ENCODE peak calls at places on chromosomes 2 and 18, in ten cellular contexts. A, V, P, K, Z, L, Y, M, T and D are unnamed samples.
A peak's percentile ranks its signal among the peaks of the same experiment; 100 is the strongest.

GRCh38 chr2:127415593-127416485 is 2.4 kb upstream of the PROC start:
- DNase-seq in A (peak; percentile 32), V (no peak), P (peak; percentile 59), M (no peak), L (no peak), K (no peak), T (peak; percentile 87), Y (peak; percentile 73), Z (no peak), D (no peak)

GRCh38 chr18:74530584-74530862 is 3.8 kb upstream of the CNDP1 start:
- DNase-seq in L (no peak), M (no peak), A (no peak), T (no peak), Z (no peak), V (no peak), K (no peak), P (no peak), Y (no peak), D (no peak)

GRCh38 chr2:23692901-23693605 is 233.9 kb downstream of the ATAD2B start:
- DNase-seq in A (no peak), T (no peak), K (no peak), L (no peak), V (no peak), Y (no peak), M (no peak), Z (no peak), P (no peak), D (no peak)

GRCh38 chr18:67310826-67311225 is 205.7 kb downstream of the DSEL start:
- DNase-seq in Z (no peak), V (peak; percentile 30), T (no peak), L (no peak), M (no peak), P (no peak), K (no peak), Y (no peak), A (no peak), D (peak; percentile 4)

GRCh38 chr2:159103411-159103810 is 135.0 kb downstream of the TANC1 start:
- DNase-seq in Y (no peak), T (no peak), M (no peak), K (no peak), P (no peak), V (no peak), A (no peak), L (no peak), Z (no peak), D (no peak)

GRCh38 chr18:77862358-77862757 is 612.7 kb downstream of the GALR1 start:
- DNase-seq in Y (no peak), Z (no peak), V (no peak), T (no peak), A (no peak), K (no peak), M (no peak), P (no peak), L (no peak), D (no peak)

GRCh38 chr18:44708451-44709083 is 27.9 kb downstream of the SETBP1 start:
- DNase-seq in Y (no peak), Z (no peak), T (no peak), L (no peak), V (no peak), A (no peak), P (no peak), K (peak; percentile 46), M (no peak), D (no peak)

GRCh38 chr2:188909036-188909435 is 65.1 kb upstream of the COL3A1 start:
- DNase-seq in Z (no peak), T (no peak), Y (no peak), L (no peak), M (no peak), A (no peak), K (no peak), V (peak; percentile 40), P (no peak), D (no peak)

GRCh38 chr2:211836409-211836808 is 702.2 kb downstream of the ERBB4 start:
- DNase-seq in P (no peak), M (no peak), Y (no peak), K (no peak), V (no peak), Z (no peak), T (no peak), A (no peak), L (no peak), D (no peak)

GRCh38 chr2:217261452-217261851 is 401.6 kb upstream of the TNP1 start:
- DNase-seq in Y (no peak), L (peak; percentile 7), V (no peak), K (no peak), Z (no peak), P (no peak), M (no peak), A (no peak), T (no peak), D (peak; percentile 25)

GRCh38 chr2:96856776-96857673 is 791 bp downstream of the ANKRD39 start:
- DNase-seq in T (peak; percentile 35), V (no peak), Y (no peak), L (peak; percentile 44), K (no peak), M (no peak), Z (no peak), P (no peak), A (no peak), D (no peak)

GRCh38 chr2:219400562-219400961 is 12.8 kb upstream of the DNPEP start:
- DNase-seq in Z (no peak), A (no peak), P (no peak), L (no peak), T (no peak), Y (no peak), V (no peak), K (no peak), M (no peak), D (no peak)

GRCh38 chr2:232919151-232919550 is 49.1 kb downstream of the SNORC start:
- DNase-seq in P (no peak), L (no peak), T (no peak), M (no peak), K (no peak), A (no peak), Z (no peak), Y (no peak), V (no peak), D (no peak)

GRCh38 chr2:186459009-186459408 is 27.1 kb upstream of the ZC3H15 start:
- DNase-seq in P (no peak), L (no peak), K (no peak), T (no peak), M (no peak), Y (no peak), V (no peak), Z (peak; percentile 8), A (no peak), D (no peak)

GRCh38 chr2:20625491-20625919 is 25.4 kb downstream of the HS1BP3 start:
- DNase-seq in M (no peak), L (no peak), T (no peak), A (no peak), P (no peak), Z (no peak), K (no peak), V (no peak), Y (no peak), D (no peak)

GRCh38 chr2:101710036-101710689 is 12.7 kb downstream of the MAP4K4 start:
- DNase-seq in Z (no peak), V (no peak), M (no peak), Y (no peak), L (no peak), T (no peak), A (no peak), K (no peak), P (no peak), D (no peak)

GRCh38 chr2:236871500-236872001 is 214.1 kb upstream of the COPS8 start:
- DNase-seq in L (peak; percentile 92), P (no peak), M (no peak), A (no peak), Y (no peak), Z (peak; percentile 79), K (peak; percentile 76), V (peak; percentile 100), T (no peak), D (peak; percentile 57)

GRCh38 chr2:207768168-207768890 is 1.4 kb downstream of the FZD5 start:
- DNase-seq in V (no peak), A (peak; percentile 49), L (peak; percentile 57), Y (no peak), M (peak; percentile 47), T (peak; percentile 44), P (no peak), K (peak; percentile 56), Z (no peak), D (peak; percentile 35)

GRCh38 chr2:46634905-46635304 is 155.5 kb downstream of the TMEM247 start:
- DNase-seq in T (no peak), A (no peak), P (no peak), L (no peak), Y (no peak), V (no peak), M (no peak), Z (no peak), K (no peak), D (no peak)

GRCh38 chr2:1740714-1741584 is 3.4 kb downstream of the PXDN start:
- DNase-seq in L (no peak), V (no peak), P (no peak), T (no peak), Y (no peak), K (no peak), M (no peak), A (no peak), Z (no peak), D (no peak)

GRCh38 chr2:23464156-23464555 is 79.2 kb downstream of the KLHL29 start:
- DNase-seq in T (no peak), A (no peak), V (no peak), K (no peak), P (no peak), M (no peak), Z (no peak), L (no peak), Y (no peak), D (no peak)

GRCh38 chr2:37080231-37080630 is 3.9 kb downstream of the HEATR5B start:
- DNase-seq in M (no peak), T (no peak), L (no peak), K (no peak), Y (no peak), A (no peak), V (no peak), P (no peak), Z (no peak), D (no peak)

GRCh38 chr2:159982270-159982669 is 80.1 kb downstream of the PLA2R1 start:
- DNase-seq in V (peak; percentile 16), M (no peak), P (no peak), Z (peak; percentile 26), K (peak; percentile 15), A (no peak), Y (no peak), L (peak; percentile 55), T (no peak), D (no peak)

GRCh38 chr18:41347057-41347456 is 608.0 kb upstream of the PIK3C3 start:
- DNase-seq in Y (no peak), K (no peak), M (no peak), Z (no peak), L (no peak), P (no peak), T (no peak), V (peak; percentile 63), A (no peak), D (no peak)